ENCODE peak calls at places on chromosomes 12 and 14, in nine cellular contexts. One of them, this sample, is unnamed.

GRCh38 chr14:73764881-73765280 is 50.7 kb upstream of the PNMA1 start:
- DNase-seq in ureter: peak
- DNase-seq in GOT3: no peak
- DNase-seq in nephron progenitor cell: no peak
- DNase-seq in left ventricle myocardium inferior: peak
- DNase-seq in GM19239: no peak
- DNase-seq in brain microvascular endothelial cell: no peak
- DNase-seq in body of pancreas: peak
- DNase-seq in activated gamma-delta T cell treated with Interleukin-2 at 50 U/mL for 16 hours: no peak
- DNase-seq in this sample: peak

GRCh38 chr12:83161451-83161850 is 474.7 kb downstream of the TMTC2 start:
- DNase-seq in ureter: no peak
- DNase-seq in GOT3: no peak
- DNase-seq in nephron progenitor cell: no peak
- DNase-seq in left ventricle myocardium inferior: no peak
- DNase-seq in GM19239: no peak
- DNase-seq in brain microvascular endothelial cell: peak
- DNase-seq in body of pancreas: no peak
- DNase-seq in activated gamma-delta T cell treated with Interleukin-2 at 50 U/mL for 16 hours: no peak
- DNase-seq in this sample: no peak

GRCh38 chr14:75068294-75069020 is 984 bp upstream of the ZC2HC1C start:
- DNase-seq in ureter: no peak
- DNase-seq in GOT3: no peak
- DNase-seq in nephron progenitor cell: no peak
- DNase-seq in left ventricle myocardium inferior: no peak
- DNase-seq in GM19239: no peak
- DNase-seq in brain microvascular endothelial cell: no peak
- DNase-seq in body of pancreas: no peak
- DNase-seq in activated gamma-delta T cell treated with Interleukin-2 at 50 U/mL for 16 hours: no peak
- DNase-seq in this sample: no peak

GRCh38 chr12:805022-805632 is 52.7 kb downstream of the WNK1 start:
- DNase-seq in ureter: no peak
- DNase-seq in GOT3: no peak
- DNase-seq in nephron progenitor cell: no peak
- DNase-seq in left ventricle myocardium inferior: no peak
- DNase-seq in GM19239: no peak
- DNase-seq in brain microvascular endothelial cell: no peak
- DNase-seq in body of pancreas: no peak
- DNase-seq in activated gamma-delta T cell treated with Interleukin-2 at 50 U/mL for 16 hours: no peak
- DNase-seq in this sample: no peak

GRCh38 chr12:68319988-68320623 is 12.1 kb downstream of the MDM1 start:
- DNase-seq in ureter: no peak
- DNase-seq in GOT3: no peak
- DNase-seq in nephron progenitor cell: no peak
- DNase-seq in left ventricle myocardium inferior: peak
- DNase-seq in GM19239: no peak
- DNase-seq in brain microvascular endothelial cell: no peak
- DNase-seq in body of pancreas: no peak
- DNase-seq in activated gamma-delta T cell treated with Interleukin-2 at 50 U/mL for 16 hours: no peak
- DNase-seq in this sample: no peak

GRCh38 chr14:61153914-61154545 is 127.1 kb downstream of the TMEM30B start:
- DNase-seq in ureter: no peak
- DNase-seq in GOT3: no peak
- DNase-seq in nephron progenitor cell: no peak
- DNase-seq in left ventricle myocardium inferior: no peak
- DNase-seq in GM19239: no peak
- DNase-seq in brain microvascular endothelial cell: no peak
- DNase-seq in body of pancreas: no peak
- DNase-seq in activated gamma-delta T cell treated with Interleukin-2 at 50 U/mL for 16 hours: no peak
- DNase-seq in this sample: no peak

GRCh38 chr14:78162202-78162601 is 8.0 kb upstream of the NRXN3 start:
- DNase-seq in ureter: no peak
- DNase-seq in GOT3: no peak
- DNase-seq in nephron progenitor cell: no peak
- DNase-seq in left ventricle myocardium inferior: no peak
- DNase-seq in GM19239: no peak
- DNase-seq in brain microvascular endothelial cell: no peak
- DNase-seq in body of pancreas: no peak
- DNase-seq in activated gamma-delta T cell treated with Interleukin-2 at 50 U/mL for 16 hours: no peak
- DNase-seq in this sample: no peak

GRCh38 chr12:630656-631632 is 32.3 kb downstream of the NINJ2 start:
- DNase-seq in ureter: peak
- DNase-seq in GOT3: no peak
- DNase-seq in nephron progenitor cell: no peak
- DNase-seq in left ventricle myocardium inferior: peak
- DNase-seq in GM19239: peak
- DNase-seq in brain microvascular endothelial cell: no peak
- DNase-seq in body of pancreas: peak
- DNase-seq in activated gamma-delta T cell treated with Interleukin-2 at 50 U/mL for 16 hours: peak
- DNase-seq in this sample: no peak

GRCh38 chr12:38954119-38954746 is 48.8 kb upstream of the CPNE8 start:
- DNase-seq in ureter: no peak
- DNase-seq in GOT3: no peak
- DNase-seq in nephron progenitor cell: no peak
- DNase-seq in left ventricle myocardium inferior: no peak
- DNase-seq in GM19239: no peak
- DNase-seq in brain microvascular endothelial cell: no peak
- DNase-seq in body of pancreas: no peak
- DNase-seq in activated gamma-delta T cell treated with Interleukin-2 at 50 U/mL for 16 hours: no peak
- DNase-seq in this sample: no peak

GRCh38 chr14:98069712-98070133 is 1202.3 kb downstream of the BCL11B start:
- DNase-seq in ureter: peak
- DNase-seq in GOT3: no peak
- DNase-seq in nephron progenitor cell: no peak
- DNase-seq in left ventricle myocardium inferior: no peak
- DNase-seq in GM19239: no peak
- DNase-seq in brain microvascular endothelial cell: peak
- DNase-seq in body of pancreas: peak
- DNase-seq in activated gamma-delta T cell treated with Interleukin-2 at 50 U/mL for 16 hours: no peak
- DNase-seq in this sample: no peak

GRCh38 chr14:34865889-34866574 is 9.1 kb downstream of the BAZ1A start:
- DNase-seq in ureter: no peak
- DNase-seq in GOT3: no peak
- DNase-seq in nephron progenitor cell: no peak
- DNase-seq in left ventricle myocardium inferior: no peak
- DNase-seq in GM19239: no peak
- DNase-seq in brain microvascular endothelial cell: no peak
- DNase-seq in body of pancreas: no peak
- DNase-seq in activated gamma-delta T cell treated with Interleukin-2 at 50 U/mL for 16 hours: no peak
- DNase-seq in this sample: no peak

GRCh38 chr12:80157640-80158039 is 58.3 kb downstream of the OTOGL start:
- DNase-seq in ureter: no peak
- DNase-seq in GOT3: no peak
- DNase-seq in nephron progenitor cell: no peak
- DNase-seq in left ventricle myocardium inferior: no peak
- DNase-seq in GM19239: no peak
- DNase-seq in brain microvascular endothelial cell: peak
- DNase-seq in body of pancreas: no peak
- DNase-seq in activated gamma-delta T cell treated with Interleukin-2 at 50 U/mL for 16 hours: no peak
- DNase-seq in this sample: no peak

GRCh38 chr14:63852271-63852816 is 460 bp upstream of the SYNE2 start:
- DNase-seq in ureter: no peak
- DNase-seq in GOT3: no peak
- DNase-seq in nephron progenitor cell: no peak
- DNase-seq in left ventricle myocardium inferior: no peak
- DNase-seq in GM19239: no peak
- DNase-seq in brain microvascular endothelial cell: no peak
- DNase-seq in body of pancreas: no peak
- DNase-seq in activated gamma-delta T cell treated with Interleukin-2 at 50 U/mL for 16 hours: no peak
- DNase-seq in this sample: no peak

GRCh38 chr14:77011226-77011762 is 17.2 kb downstream of the IRF2BPL start:
- DNase-seq in ureter: no peak
- DNase-seq in GOT3: no peak
- DNase-seq in nephron progenitor cell: no peak
- DNase-seq in left ventricle myocardium inferior: no peak
- DNase-seq in GM19239: no peak
- DNase-seq in brain microvascular endothelial cell: no peak
- DNase-seq in body of pancreas: no peak
- DNase-seq in activated gamma-delta T cell treated with Interleukin-2 at 50 U/mL for 16 hours: no peak
- DNase-seq in this sample: no peak

GRCh38 chr12:119008691-119009221 is 27.4 kb downstream of the SRRM4 start:
- DNase-seq in ureter: no peak
- DNase-seq in GOT3: no peak
- DNase-seq in nephron progenitor cell: peak
- DNase-seq in left ventricle myocardium inferior: no peak
- DNase-seq in GM19239: no peak
- DNase-seq in brain microvascular endothelial cell: no peak
- DNase-seq in body of pancreas: no peak
- DNase-seq in activated gamma-delta T cell treated with Interleukin-2 at 50 U/mL for 16 hours: no peak
- DNase-seq in this sample: no peak

GRCh38 chr14:83347874-83348273 is 1814.2 kb upstream of the SEL1L start:
- DNase-seq in ureter: no peak
- DNase-seq in GOT3: no peak
- DNase-seq in nephron progenitor cell: no peak
- DNase-seq in left ventricle myocardium inferior: no peak
- DNase-seq in GM19239: no peak
- DNase-seq in brain microvascular endothelial cell: no peak
- DNase-seq in body of pancreas: no peak
- DNase-seq in activated gamma-delta T cell treated with Interleukin-2 at 50 U/mL for 16 hours: no peak
- DNase-seq in this sample: no peak

GRCh38 chr12:101209319-101210302 is at the start of gene SLC5A8:
- DNase-seq in ureter: no peak
- DNase-seq in GOT3: no peak
- DNase-seq in nephron progenitor cell: no peak
- DNase-seq in left ventricle myocardium inferior: no peak
- DNase-seq in GM19239: no peak
- DNase-seq in brain microvascular endothelial cell: no peak
- DNase-seq in body of pancreas: no peak
- DNase-seq in activated gamma-delta T cell treated with Interleukin-2 at 50 U/mL for 16 hours: no peak
- DNase-seq in this sample: no peak

GRCh38 chr12:124392271-124392990 is 97.5 kb downstream of the RFLNA start:
- DNase-seq in ureter: no peak
- DNase-seq in GOT3: no peak
- DNase-seq in nephron progenitor cell: peak
- DNase-seq in left ventricle myocardium inferior: no peak
- DNase-seq in GM19239: peak
- DNase-seq in brain microvascular endothelial cell: peak
- DNase-seq in body of pancreas: no peak
- DNase-seq in activated gamma-delta T cell treated with Interleukin-2 at 50 U/mL for 16 hours: peak
- DNase-seq in this sample: no peak

GRCh38 chr12:123984903-123985302 is 11.9 kb downstream of the ZNF664 start:
- DNase-seq in ureter: no peak
- DNase-seq in GOT3: no peak
- DNase-seq in nephron progenitor cell: no peak
- DNase-seq in left ventricle myocardium inferior: no peak
- DNase-seq in GM19239: no peak
- DNase-seq in brain microvascular endothelial cell: no peak
- DNase-seq in body of pancreas: no peak
- DNase-seq in activated gamma-delta T cell treated with Interleukin-2 at 50 U/mL for 16 hours: no peak
- DNase-seq in this sample: no peak

GRCh38 chr14:72894623-72895378 is 900 bp upstream of the DPF3 start:
- DNase-seq in ureter: no peak
- DNase-seq in GOT3: no peak
- DNase-seq in nephron progenitor cell: peak
- DNase-seq in left ventricle myocardium inferior: peak
- DNase-seq in GM19239: no peak
- DNase-seq in brain microvascular endothelial cell: no peak
- DNase-seq in body of pancreas: peak
- DNase-seq in activated gamma-delta T cell treated with Interleukin-2 at 50 U/mL for 16 hours: no peak
- DNase-seq in this sample: no peak

GRCh38 chr14:56532546-56532945 is 47.1 kb upstream of the TMEM260 start:
- DNase-seq in ureter: no peak
- DNase-seq in GOT3: no peak
- DNase-seq in nephron progenitor cell: no peak
- DNase-seq in left ventricle myocardium inferior: no peak
- DNase-seq in GM19239: no peak
- DNase-seq in brain microvascular endothelial cell: no peak
- DNase-seq in body of pancreas: no peak
- DNase-seq in activated gamma-delta T cell treated with Interleukin-2 at 50 U/mL for 16 hours: no peak
- DNase-seq in this sample: no peak